ENCODE peak calls at places on chromosomes 1 and 21, in seven cellular contexts. H, A, C, F, K, G and Z are unnamed samples.
A peak's percentile ranks its signal among the peaks of the same experiment; 100 is the strongest.

GRCh38 chr1:50699795-50700194 is 260.3 kb downstream of the FAF1 start:
- DNase-seq in H (no peak), A (no peak), C (no peak), F (no peak), K (no peak), G (no peak), Z (no peak)

GRCh38 chr1:34763142-34763781 is 3.7 kb downstream of the GJB4 start:
- DNase-seq in H (no peak), A (peak; percentile 66), C (peak; percentile 63), F (no peak), K (no peak), G (no peak), Z (no peak)

GRCh38 chr21:45543371-45543709 is 1.1 kb upstream of the SLC19A1 start:
- DNase-seq in H (no peak), A (no peak), C (no peak), F (peak; percentile 17), K (no peak), G (no peak), Z (no peak)

GRCh38 chr1:208188607-208189006 is 55.6 kb downstream of the PLXNA2 start:
- DNase-seq in H (no peak), A (no peak), C (no peak), F (no peak), K (no peak), G (no peak), Z (no peak)

GRCh38 chr21:41447356-41447755 is 21.3 kb downstream of the MX1 start:
- DNase-seq in H (no peak), A (no peak), C (no peak), F (no peak), K (no peak), G (no peak), Z (no peak)

GRCh38 chr21:31284797-31285397 is 59.2 kb downstream of the TIAM1 start:
- DNase-seq in H (peak; percentile 29), A (peak; percentile 59), C (peak; percentile 69), F (no peak), K (no peak), G (no peak), Z (peak; percentile 67)

GRCh38 chr1:19071674-19072281 is 115.3 kb upstream of the IFFO2 start:
- DNase-seq in H (no peak), A (no peak), C (no peak), F (no peak), K (no peak), G (no peak), Z (no peak)

GRCh38 chr1:45355683-45356082 is 15.4 kb upstream of the MUTYH start:
- DNase-seq in H (no peak), A (no peak), C (no peak), F (no peak), K (no peak), G (no peak), Z (no peak)

GRCh38 chr1:169371400-169371799 is 3.4 kb downstream of the BLZF1 start:
- DNase-seq in H (no peak), A (no peak), C (no peak), F (no peak), K (no peak), G (no peak), Z (no peak)

GRCh38 chr1:185528084-185528656 is 206.0 kb upstream of the HMCN1 start:
- DNase-seq in H (peak; percentile 27), A (no peak), C (no peak), F (peak; percentile 52), K (no peak), G (no peak), Z (no peak)

GRCh38 chr1:234781241-234782056 is 171.5 kb upstream of the IRF2BP2 start:
- DNase-seq in H (no peak), A (no peak), C (no peak), F (no peak), K (peak; percentile 23), G (no peak), Z (no peak)

GRCh38 chr1:83850849-83851248 is 148.1 kb downstream of the TTLL7 start:
- DNase-seq in H (no peak), A (no peak), C (no peak), F (no peak), K (no peak), G (no peak), Z (no peak)

GRCh38 chr1:51551848-51552296 is 32.8 kb upstream of the EPS15 start:
- DNase-seq in H (no peak), A (no peak), C (no peak), F (no peak), K (no peak), G (no peak), Z (no peak)

GRCh38 chr1:90358448-90358847 is 358.7 kb downstream of the BARHL2 start:
- DNase-seq in H (no peak), A (no peak), C (no peak), F (no peak), K (no peak), G (no peak), Z (no peak)

GRCh38 chr1:218537131-218537904 is 192.2 kb downstream of the TGFB2 start:
- DNase-seq in H (peak; percentile 32), A (peak; percentile 71), C (peak; percentile 75), F (no peak), K (no peak), G (no peak), Z (no peak)

GRCh38 chr1:205449750-205450443 is 5.9 kb downstream of the BLACAT1 start:
- DNase-seq in H (peak; percentile 3), A (peak; percentile 74), C (peak; percentile 76), F (peak; percentile 25), K (peak; percentile 69), G (no peak), Z (no peak)

GRCh38 chr1:15584489-15585363 is at the start of gene AGMAT:
- DNase-seq in H (no peak), A (peak; percentile 51), C (peak; percentile 60), F (peak; percentile 29), K (peak; percentile 29), G (peak; percentile 35), Z (no peak)

GRCh38 chr1:76593614-76594013 is 273.7 kb upstream of the ST6GALNAC5 start:
- DNase-seq in H (no peak), A (no peak), C (peak; percentile 0), F (no peak), K (no peak), G (no peak), Z (no peak)

GRCh38 chr1:203524152-203524551 is 30.2 kb downstream of the OPTC start:
- DNase-seq in H (no peak), A (no peak), C (no peak), F (no peak), K (no peak), G (no peak), Z (no peak)

GRCh38 chr1:20126041-20126805 is 6.9 kb upstream of the PLA2G2D start:
- DNase-seq in H (no peak), A (no peak), C (no peak), F (no peak), K (no peak), G (no peak), Z (no peak)

GRCh38 chr21:40563845-40564717 is 282.9 kb downstream of the DSCAM start:
- DNase-seq in H (no peak), A (no peak), C (no peak), F (no peak), K (no peak), G (no peak), Z (no peak)

GRCh38 chr1:42833981-42834380 is 12.4 kb upstream of the ZNF691 start:
- DNase-seq in H (no peak), A (no peak), C (no peak), F (no peak), K (no peak), G (no peak), Z (no peak)

GRCh38 chr1:94955767-94956632 is 29.1 kb upstream of the CNN3 start:
- DNase-seq in H (no peak), A (peak; percentile 27), C (no peak), F (peak; percentile 89), K (no peak), G (no peak), Z (no peak)

GRCh38 chr1:54356680-54357147 is 49.5 kb downstream of the SSBP3 start:
- DNase-seq in H (no peak), A (no peak), C (no peak), F (no peak), K (no peak), G (peak; percentile 10), Z (no peak)

GRCh38 chr1:42480921-42481320 is 17.8 kb downstream of the CCDC30 start:
- DNase-seq in H (no peak), A (no peak), C (peak; percentile 13), F (no peak), K (no peak), G (no peak), Z (no peak)

GRCh38 chr1:230865062-230865817 is 3.1 kb downstream of the C1orf198 start:
- DNase-seq in H (no peak), A (no peak), C (no peak), F (no peak), K (no peak), G (no peak), Z (no peak)